ENCODE peak calls at places on chromosomes 12 and 14, in five cellular contexts. One of them, this sample, is unnamed. For H3K36me3, the result is how much of the 10 kb centered on the place peaks cover.

GRCh38 chr12:119627019-119627643 is 33.6 kb downstream of the TMEM233 start:
- DNase-seq in MM.1S: no peak
- DNase-seq in spleen: no peak
- DNase-seq in kidney epithelial cell: no peak
- DNase-seq in CD8-positive, alpha-beta T cell: no peak
- DNase-seq in this sample: no peak

GRCh38 chr12:113860950-113861349 is 105.2 kb downstream of the RBM19 start:
- DNase-seq in CD8-positive, alpha-beta T cell: no peak
- DNase-seq in MM.1S: no peak
- DNase-seq in kidney epithelial cell: peak
- DNase-seq in spleen: no peak
- DNase-seq in this sample: no peak

GRCh38 chr12:99745106-99745505 is 97.6 kb downstream of the GARIN6 start:
- DNase-seq in kidney epithelial cell: no peak
- DNase-seq in spleen: no peak
- DNase-seq in CD8-positive, alpha-beta T cell: no peak
- DNase-seq in MM.1S: no peak
- DNase-seq in this sample: no peak

GRCh38 chr14:74459289-74459946 is 33.4 kb upstream of the SYNDIG1L start:
- DNase-seq in CD8-positive, alpha-beta T cell: peak
- DNase-seq in kidney epithelial cell: peak
- DNase-seq in spleen: no peak
- DNase-seq in MM.1S: no peak
- DNase-seq in this sample: peak

GRCh38 chr14:23366163-23366921 is 1.4 kb upstream of the EFS start:
- DNase-seq in MM.1S: no peak
- DNase-seq in kidney epithelial cell: peak
- DNase-seq in spleen: peak
- DNase-seq in CD8-positive, alpha-beta T cell: no peak
- DNase-seq in this sample: peak

GRCh38 chr14:36293824-36294223 is 26.6 kb downstream of the MBIP start:
- DNase-seq in CD8-positive, alpha-beta T cell: no peak
- DNase-seq in kidney epithelial cell: no peak
- DNase-seq in MM.1S: no peak
- DNase-seq in spleen: no peak
- DNase-seq in this sample: no peak

GRCh38 chr14:33408291-33408690 is 469.6 kb downstream of the NPAS3 start:
- DNase-seq in spleen: no peak
- DNase-seq in MM.1S: no peak
- DNase-seq in kidney epithelial cell: no peak
- DNase-seq in CD8-positive, alpha-beta T cell: no peak
- DNase-seq in this sample: peak

GRCh38 chr12:356276-356988 is 32.7 kb downstream of the KDM5A start:
- DNase-seq in kidney epithelial cell: no peak
- DNase-seq in spleen: no peak
- DNase-seq in MM.1S: no peak
- DNase-seq in CD8-positive, alpha-beta T cell: no peak
- DNase-seq in this sample: no peak

GRCh38 chr14:99534333-99534732 is 53.1 kb downstream of the CCNK start:
- DNase-seq in kidney epithelial cell: no peak
- DNase-seq in spleen: no peak
- DNase-seq in CD8-positive, alpha-beta T cell: no peak
- DNase-seq in MM.1S: no peak
- DNase-seq in this sample: no peak

GRCh38 chr14:68015356-68016242 is 196.0 kb downstream of the RAD51B start:
- DNase-seq in MM.1S: no peak
- DNase-seq in spleen: no peak
- DNase-seq in kidney epithelial cell: no peak
- DNase-seq in CD8-positive, alpha-beta T cell: no peak
- DNase-seq in this sample: no peak

GRCh38 chr14:68935761-68936209 is 43.3 kb downstream of the ACTN1 start:
- DNase-seq in spleen: no peak
- DNase-seq in kidney epithelial cell: no peak
- DNase-seq in CD8-positive, alpha-beta T cell: no peak
- DNase-seq in MM.1S: no peak
- DNase-seq in this sample: no peak

GRCh38 chr14:24817638-24818053 is 183.7 kb upstream of the GZMB start:
- DNase-seq in kidney epithelial cell: no peak
- DNase-seq in CD8-positive, alpha-beta T cell: no peak
- DNase-seq in spleen: no peak
- DNase-seq in MM.1S: no peak
- DNase-seq in this sample: no peak

GRCh38 chr14:104639889-104640548 is 35.4 kb upstream of the TMEM179 start:
- DNase-seq in spleen: peak
- DNase-seq in kidney epithelial cell: no peak
- DNase-seq in CD8-positive, alpha-beta T cell: peak
- DNase-seq in MM.1S: peak
- DNase-seq in this sample: peak

GRCh38 chr12:1517734-1518485 is 76.5 kb downstream of the FBXL14 start:
- DNase-seq in spleen: no peak
- DNase-seq in MM.1S: no peak
- DNase-seq in kidney epithelial cell: no peak
- DNase-seq in CD8-positive, alpha-beta T cell: no peak
- DNase-seq in this sample: no peak

GRCh38 chr14:103870144-103870876 is 22.9 kb upstream of the PPP1R13B start:
- DNase-seq in spleen: no peak
- DNase-seq in MM.1S: no peak
- DNase-seq in CD8-positive, alpha-beta T cell: no peak
- DNase-seq in kidney epithelial cell: no peak
- DNase-seq in this sample: no peak

GRCh38 chr14:99213101-99213500 is 58.9 kb downstream of the BCL11B start:
- DNase-seq in spleen: peak
- DNase-seq in MM.1S: no peak
- DNase-seq in kidney epithelial cell: no peak
- DNase-seq in CD8-positive, alpha-beta T cell: peak
- DNase-seq in this sample: no peak

GRCh38 chr14:78074546-78074945 is 95.6 kb upstream of the NRXN3 start:
- DNase-seq in CD8-positive, alpha-beta T cell: no peak
- DNase-seq in kidney epithelial cell: no peak
- DNase-seq in MM.1S: no peak
- DNase-seq in spleen: no peak
- DNase-seq in this sample: no peak

GRCh38 chr12:116216022-116216756 is 61.3 kb downstream of the MED13L start:
- DNase-seq in spleen: no peak
- DNase-seq in kidney epithelial cell: no peak
- DNase-seq in MM.1S: no peak
- DNase-seq in CD8-positive, alpha-beta T cell: no peak
- DNase-seq in this sample: no peak

GRCh38 chr12:51262758-51263177 is 7.4 kb downstream of the SMAGP start:
- DNase-seq in kidney epithelial cell: no peak
- DNase-seq in MM.1S: peak
- DNase-seq in CD8-positive, alpha-beta T cell: no peak
- DNase-seq in spleen: peak
- DNase-seq in this sample: peak

GRCh38 chr14:105087308-105087962 is 22.2 kb upstream of the GPR132 start:
- DNase-seq in CD8-positive, alpha-beta T cell: no peak
- DNase-seq in MM.1S: no peak
- DNase-seq in spleen: peak
- DNase-seq in kidney epithelial cell: no peak
- DNase-seq in this sample: no peak

GRCh38 chr14:34999500-34999899 is 16.7 kb downstream of the SRP54 start:
- DNase-seq in MM.1S: no peak
- DNase-seq in spleen: no peak
- DNase-seq in kidney epithelial cell: no peak
- DNase-seq in CD8-positive, alpha-beta T cell: no peak
- DNase-seq in this sample: no peak
- H3K36me3 ChIP-seq in MM.1S: under half
- H3K36me3 ChIP-seq in spleen: under half
- H3K36me3 ChIP-seq in kidney epithelial cell: under half
- H3K36me3 ChIP-seq in CD8-positive, alpha-beta T cell: under half
- H3K36me3 ChIP-seq in this sample: under half

DNA sequence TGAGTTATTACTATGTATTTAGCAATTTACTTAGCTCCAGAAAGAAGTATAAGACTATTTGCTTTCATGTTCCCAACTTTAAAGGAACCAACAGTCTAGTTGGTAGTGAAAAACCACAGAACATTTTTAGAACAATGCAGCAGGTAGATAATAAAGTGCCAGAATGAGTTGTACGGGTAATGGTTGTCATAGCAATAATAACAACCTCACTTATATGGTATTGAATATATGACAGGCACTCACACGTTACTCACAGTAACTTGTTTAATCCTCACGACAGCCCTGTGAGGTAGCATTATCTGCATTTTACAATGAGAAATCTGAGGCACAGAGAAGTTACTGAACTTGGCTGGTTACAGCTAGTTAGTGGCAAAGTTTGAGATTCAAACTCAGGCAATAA is 10.6 kb upstream of the GAPDH start:
- DNase-seq in CD8-positive, alpha-beta T cell: no peak
- DNase-seq in kidney epithelial cell: no peak
- DNase-seq in MM.1S: no peak
- DNase-seq in spleen: no peak
- DNase-seq in this sample: no peak
- H3K36me3 ChIP-seq in CD8-positive, alpha-beta T cell: half or more
- H3K36me3 ChIP-seq in kidney epithelial cell: under half
- H3K36me3 ChIP-seq in MM.1S: under half
- H3K36me3 ChIP-seq in spleen: half or more
- H3K36me3 ChIP-seq in this sample: half or more

DNA sequence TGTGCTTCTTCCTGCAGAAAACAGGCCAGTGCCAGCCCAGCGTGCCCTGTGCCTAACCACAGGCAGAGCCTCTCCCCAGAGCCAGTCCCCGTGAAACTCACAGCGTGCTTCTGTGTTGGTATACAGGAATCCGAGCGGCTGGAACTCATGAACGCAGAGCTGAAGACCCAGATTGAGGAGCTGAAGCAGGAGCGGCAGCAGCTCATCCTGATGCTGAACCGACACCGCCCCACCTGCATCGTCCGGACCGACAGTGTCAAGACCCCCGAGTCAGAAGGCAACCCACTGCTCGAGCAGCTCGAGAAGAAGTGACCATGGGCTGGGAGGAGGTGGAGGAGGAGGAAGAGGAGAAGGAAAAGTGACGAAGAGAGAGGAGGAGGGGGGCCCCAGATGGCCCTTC is 41.3 kb downstream of the JDP2 start:
- DNase-seq in CD8-positive, alpha-beta T cell: no peak
- DNase-seq in kidney epithelial cell: no peak
- DNase-seq in MM.1S: no peak
- DNase-seq in spleen: no peak
- DNase-seq in this sample: no peak
- H3K36me3 ChIP-seq in CD8-positive, alpha-beta T cell: under half
- H3K36me3 ChIP-seq in kidney epithelial cell: under half
- H3K36me3 ChIP-seq in MM.1S: under half
- H3K36me3 ChIP-seq in spleen: under half
- H3K36me3 ChIP-seq in this sample: under half

GRCh38 chr14:92135269-92135668 is 13.5 kb downstream of the CPSF2 start:
- DNase-seq in spleen: no peak
- DNase-seq in MM.1S: no peak
- DNase-seq in CD8-positive, alpha-beta T cell: no peak
- DNase-seq in kidney epithelial cell: no peak
- DNase-seq in this sample: no peak
- H3K36me3 ChIP-seq in spleen: half or more
- H3K36me3 ChIP-seq in MM.1S: under half
- H3K36me3 ChIP-seq in CD8-positive, alpha-beta T cell: under half
- H3K36me3 ChIP-seq in kidney epithelial cell: under half
- H3K36me3 ChIP-seq in this sample: half or more

GRCh38 chr12:13200841-13201240 is 4.3 kb downstream of the EMP1 start:
- DNase-seq in kidney epithelial cell: no peak
- DNase-seq in spleen: no peak
- DNase-seq in CD8-positive, alpha-beta T cell: no peak
- DNase-seq in MM.1S: no peak
- DNase-seq in this sample: no peak
- H3K36me3 ChIP-seq in kidney epithelial cell: under half
- H3K36me3 ChIP-seq in spleen: under half
- H3K36me3 ChIP-seq in CD8-positive, alpha-beta T cell: under half
- H3K36me3 ChIP-seq in MM.1S: under half
- H3K36me3 ChIP-seq in this sample: under half

DNA sequence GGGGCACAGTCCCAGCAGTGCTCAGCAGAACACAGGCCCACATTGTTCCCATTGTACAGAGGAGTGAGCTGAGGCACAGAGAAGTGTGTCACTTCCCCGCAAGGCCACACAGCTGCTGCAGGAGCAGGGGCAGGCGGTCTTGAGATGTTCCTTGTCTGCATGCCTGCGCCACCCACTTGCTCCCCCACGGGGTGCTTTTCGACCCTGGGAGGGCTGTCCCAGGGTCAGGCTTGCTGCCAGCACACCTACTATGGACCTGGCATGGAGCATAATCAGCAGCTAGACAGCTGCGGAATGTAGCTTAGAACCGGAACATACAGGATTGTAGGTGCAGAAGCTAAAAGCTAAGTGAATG is 7.8 kb upstream of the EP400 start:
- DNase-seq in CD8-positive, alpha-beta T cell: no peak
- DNase-seq in kidney epithelial cell: no peak
- DNase-seq in spleen: peak
- DNase-seq in MM.1S: no peak
- DNase-seq in this sample: no peak
- H3K36me3 ChIP-seq in CD8-positive, alpha-beta T cell: under half
- H3K36me3 ChIP-seq in kidney epithelial cell: under half
- H3K36me3 ChIP-seq in spleen: under half
- H3K36me3 ChIP-seq in MM.1S: under half
- H3K36me3 ChIP-seq in this sample: under half

DNA sequence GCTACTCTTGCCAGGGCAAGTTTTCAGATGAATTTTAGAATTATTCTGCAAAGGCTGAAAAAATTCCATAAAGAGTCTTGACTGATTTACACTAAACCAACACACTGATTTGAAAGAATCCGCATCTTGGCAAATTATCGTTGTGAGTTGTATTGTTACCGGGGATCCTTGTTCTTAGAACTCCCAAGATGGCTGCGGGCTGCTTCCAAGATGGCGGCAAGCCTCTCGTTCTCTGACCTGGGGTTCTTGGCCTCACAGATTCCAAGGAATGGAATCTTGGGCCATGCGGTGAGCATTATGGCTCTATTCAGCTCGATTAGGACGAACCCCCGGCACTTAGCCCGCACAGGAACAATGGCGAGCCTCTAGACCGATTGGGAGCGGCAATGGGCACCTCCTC is 132.5 kb downstream of the ZNF664 start:
- DNase-seq in kidney epithelial cell: no peak
- DNase-seq in MM.1S: no peak
- DNase-seq in spleen: no peak
- DNase-seq in CD8-positive, alpha-beta T cell: no peak
- DNase-seq in this sample: no peak
- H3K36me3 ChIP-seq in kidney epithelial cell: under half
- H3K36me3 ChIP-seq in MM.1S: under half
- H3K36me3 ChIP-seq in spleen: under half
- H3K36me3 ChIP-seq in CD8-positive, alpha-beta T cell: under half
- H3K36me3 ChIP-seq in this sample: under half

DNA sequence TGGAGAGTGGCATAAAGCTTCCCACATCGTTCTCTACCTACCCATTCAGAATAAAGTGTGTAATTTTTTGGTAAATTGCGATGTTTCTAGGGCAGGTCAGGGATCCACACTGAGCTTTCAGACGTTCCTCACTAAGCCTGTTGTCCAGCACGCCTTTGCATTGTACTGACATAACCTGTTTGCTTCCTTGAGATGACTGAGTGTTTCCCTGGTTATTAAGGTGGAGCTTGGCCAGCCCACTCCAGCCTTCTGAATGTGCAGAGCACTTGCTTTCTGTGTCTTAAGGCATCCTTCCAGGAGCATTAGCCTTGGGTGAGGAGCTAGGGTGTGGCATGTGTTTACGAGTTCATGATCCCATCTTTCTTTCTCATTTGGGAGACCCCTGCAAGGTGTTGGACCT is 96.4 kb downstream of the TMEM260 start:
- DNase-seq in kidney epithelial cell: no peak
- DNase-seq in MM.1S: no peak
- DNase-seq in CD8-positive, alpha-beta T cell: no peak
- DNase-seq in spleen: no peak
- DNase-seq in this sample: no peak
- H3K36me3 ChIP-seq in kidney epithelial cell: under half
- H3K36me3 ChIP-seq in MM.1S: under half
- H3K36me3 ChIP-seq in CD8-positive, alpha-beta T cell: under half
- H3K36me3 ChIP-seq in spleen: under half
- H3K36me3 ChIP-seq in this sample: under half

This sample was measured in SJCRH30.